ENCODE peak calls at places on chromosome 2, in nine cellular contexts. E is stomach; X is heart left ventricle; J is right cardiac atrium; Z is CD8-positive, alpha-beta memory T cell; U is neuronal stem cell; W is adrenal gland; Y is Panc1; N is tibial artery. H is an unnamed sample.

GRCh38 chr2:126895336-126895735 is 3.4 kb upstream of the TEX51 start:
- DNase-seq in W (peak), J (no peak), N (peak), U (no peak), Y (no peak), E (peak), X (peak), Z (no peak), H (no peak)

GRCh38 chr2:12965540-12966269 is 249.0 kb downstream of the TRIB2 start:
- DNase-seq in X (no peak), Z (no peak), Y (peak), E (no peak), U (no peak), W (no peak), N (no peak), J (no peak), H (no peak)

GRCh38 chr2:239664216-239664785 is 263.5 kb upstream of the HDAC4 start:
- DNase-seq in Z (no peak), N (peak), W (no peak), J (no peak), E (no peak), Y (no peak), X (no peak), U (no peak), H (no peak)

GRCh38 chr2:121350402-121350775 is 65.4 kb upstream of the TFCP2L1 start:
- DNase-seq in N (no peak), U (no peak), E (no peak), J (no peak), X (no peak), Z (no peak), W (no peak), Y (no peak), H (no peak)

GRCh38 chr2:238127165-238128060 is 11.1 kb upstream of the KLHL30 start:
- DNase-seq in Y (no peak), U (no peak), J (peak), N (no peak), X (no peak), Z (no peak), E (no peak), W (no peak), H (no peak)

GRCh38 chr2:42755161-42755900 is 8.6 kb downstream of the OXER1 start:
- DNase-seq in N (no peak), E (no peak), U (no peak), J (peak), W (no peak), Z (no peak), Y (no peak), X (no peak), H (peak)

GRCh38 chr2:198054299-198054698 is 249.9 kb downstream of the PLCL1 start:
- DNase-seq in Z (peak), N (no peak), E (peak), U (peak), J (peak), W (peak), Y (no peak), X (no peak), H (peak)

GRCh38 chr2:75320893-75321292 is 121.6 kb upstream of the TACR1 start:
- DNase-seq in Z (no peak), J (no peak), W (no peak), X (no peak), U (no peak), E (no peak), Y (no peak), N (no peak), H (no peak)

GRCh38 chr2:61510674-61511671 is 27.2 kb downstream of the XPO1 start:
- DNase-seq in W (no peak), U (no peak), E (no peak), Z (no peak), N (no peak), J (no peak), X (no peak), Y (no peak), H (no peak)

GRCh38 chr2:55431982-55432627 is 12.4 kb upstream of the CCDC88A start:
- DNase-seq in N (no peak), Z (no peak), Y (no peak), U (no peak), X (no peak), E (no peak), W (no peak), J (no peak), H (no peak)

GRCh38 chr2:88874063-88874657 is 182.7 kb downstream of the RPIA start:
- DNase-seq in Z (peak), X (peak), Y (peak), U (peak), W (peak), E (no peak), J (no peak), N (no peak), H (peak)

GRCh38 chr2:182682210-182682609 is 33.8 kb upstream of the DNAJC10 start:
- DNase-seq in Y (no peak), W (no peak), J (no peak), E (no peak), U (no peak), X (no peak), Z (no peak), N (no peak), H (no peak)

GRCh38 chr2:16716051-16716450 is 50.4 kb upstream of the CYRIA start:
- DNase-seq in W (no peak), N (no peak), J (peak), Z (no peak), Y (no peak), U (no peak), E (no peak), X (no peak), H (no peak)

GRCh38 chr2:168705534-168706470 is 96.6 kb upstream of the NOSTRIN start:
- DNase-seq in E (no peak), Y (no peak), Z (no peak), U (no peak), J (no peak), W (no peak), X (no peak), N (no peak), H (no peak)

GRCh38 chr2:237733677-237734300 is 64.8 kb upstream of the RBM44 start:
- DNase-seq in Z (no peak), E (peak), J (no peak), N (no peak), U (no peak), X (no peak), Y (no peak), W (no peak), H (peak)

GRCh38 chr2:109545828-109546713 is 67.7 kb downstream of the SEPTIN10 start:
- DNase-seq in N (peak), Y (no peak), J (peak), Z (peak), U (peak), E (peak), W (peak), X (peak), H (peak)

GRCh38 chr2:206480161-206480560 is 36.8 kb downstream of the ADAM23 start:
- DNase-seq in W (no peak), Z (no peak), Y (no peak), U (no peak), N (no peak), J (no peak), X (no peak), E (no peak), H (no peak)

GRCh38 chr2:77328125-77328524 is 194.1 kb downstream of the LRRTM4 start:
- DNase-seq in E (no peak), J (no peak), U (no peak), Y (no peak), Z (no peak), N (no peak), W (no peak), X (no peak), H (no peak)

GRCh38 chr2:1060987-1061386 is 110.3 kb downstream of the SNTG2 start:
- DNase-seq in X (no peak), W (no peak), E (no peak), Z (no peak), U (no peak), N (no peak), J (no peak), Y (no peak), H (no peak)

GRCh38 chr2:181882621-181883020 is 8.9 kb upstream of the ITPRID2 start:
- DNase-seq in U (no peak), X (no peak), Y (no peak), J (no peak), Z (no peak), E (no peak), N (no peak), W (no peak), H (no peak)

GRCh38 chr2:190948671-190949070 is 65.3 kb downstream of the STAT1 start:
- DNase-seq in N (no peak), Z (no peak), E (no peak), J (no peak), W (no peak), X (no peak), U (no peak), Y (no peak), H (peak)

GRCh38 chr2:53886406-53887280 is 26.9 kb upstream of the GPR75 start:
- DNase-seq in E (no peak), J (no peak), U (no peak), N (no peak), Z (no peak), Y (no peak), W (no peak), X (no peak), H (no peak)

GRCh38 chr2:8654041-8654440 is 27.8 kb upstream of the ID2 start:
- DNase-seq in W (no peak), Y (no peak), Z (no peak), E (no peak), U (no peak), X (no peak), N (no peak), J (no peak), H (no peak)

DNA sequence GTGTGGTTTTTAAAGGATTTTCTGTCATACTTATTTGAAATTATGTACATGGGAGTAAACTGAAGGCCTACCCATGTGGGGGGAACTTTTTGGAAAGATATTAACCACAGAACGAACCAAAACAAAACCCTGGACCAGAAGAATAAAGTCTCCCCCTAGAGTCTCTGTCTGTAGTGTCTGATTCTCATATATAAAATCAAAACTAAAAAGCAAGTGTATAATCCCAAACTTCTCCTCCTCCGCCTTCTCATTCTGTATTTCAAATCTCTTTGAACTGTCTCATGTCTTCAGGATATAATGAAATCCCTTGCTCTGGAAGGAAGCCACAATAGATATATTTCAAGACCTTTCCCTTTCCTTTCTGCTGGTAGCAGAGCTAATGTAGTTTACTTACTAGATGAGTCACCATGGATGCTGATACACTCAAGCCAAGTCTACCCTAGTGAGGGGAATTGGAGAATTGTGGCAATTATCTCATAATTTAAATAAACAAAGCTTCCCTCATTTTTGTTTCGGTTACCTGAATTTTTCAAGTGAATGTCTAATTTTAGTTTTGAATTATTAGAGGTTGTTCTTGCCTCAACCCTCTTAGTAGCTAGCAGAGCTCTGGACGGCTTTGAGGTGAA is 33.5 kb upstream of the CCDC93 start:
- DNase-seq in J (no peak), Y (no peak), U (no peak), N (no peak), W (no peak), Z (no peak), E (no peak), X (no peak), H (no peak)
- H3K27ac ChIP-seq in J (no peak), Y (no peak), U (no peak), N (no peak), W (no peak), Z (no peak), E (no peak), X (no peak), H (no peak)

GRCh38 chr2:152500336-152500735 is 165.4 kb downstream of the FMNL2 start:
- DNase-seq in Y (no peak), X (no peak), Z (no peak), U (no peak), W (no peak), E (no peak), N (no peak), J (no peak), H (no peak)
- H3K27ac ChIP-seq in Y (peak), X (peak), Z (no peak), U (no peak), W (peak), E (peak), N (peak), J (peak), H (no peak)

GRCh38 chr2:217951521-217952247 is 51.1 kb downstream of the TNS1 start:
- DNase-seq in J (no peak), Z (no peak), Y (no peak), N (peak), E (peak), X (peak), W (no peak), U (no peak), H (no peak)
- H3K27ac ChIP-seq in J (peak), Z (no peak), Y (no peak), N (peak), E (peak), X (peak), W (no peak), U (no peak), H (peak)

DNA sequence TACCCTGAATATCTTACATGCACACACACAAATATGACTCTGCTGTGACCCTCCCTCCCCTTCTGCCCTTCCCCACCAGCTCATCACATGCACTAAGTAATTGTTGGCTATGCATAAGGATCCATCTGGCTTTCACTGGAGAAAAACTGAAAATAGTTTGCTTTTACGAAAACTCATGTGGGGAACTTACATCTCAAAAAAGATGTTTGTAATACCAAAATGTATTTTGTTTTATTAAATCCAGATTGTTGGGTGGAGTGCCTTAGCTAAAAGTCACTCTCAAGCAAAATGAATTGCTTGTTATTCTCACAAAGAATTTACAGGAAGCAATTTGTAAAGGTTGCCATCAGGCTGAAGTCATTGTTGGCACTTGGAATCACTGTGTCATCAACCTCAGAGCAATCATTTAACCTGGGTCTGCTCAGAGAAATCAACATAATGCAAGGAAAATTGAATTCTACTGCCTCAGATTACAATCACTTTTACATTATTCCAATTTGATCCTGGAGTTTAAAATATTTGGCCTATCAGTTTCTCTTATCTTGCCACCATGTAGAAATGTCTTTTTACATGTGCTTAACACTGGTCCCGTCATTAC is 90.2 kb upstream of the TMEM17 start:
- DNase-seq in W (no peak), J (no peak), Z (no peak), E (no peak), X (no peak), N (no peak), Y (no peak), U (no peak), H (no peak)
- H3K27ac ChIP-seq in W (no peak), J (no peak), Z (no peak), E (no peak), X (no peak), N (no peak), Y (no peak), U (no peak), H (peak)

DNA sequence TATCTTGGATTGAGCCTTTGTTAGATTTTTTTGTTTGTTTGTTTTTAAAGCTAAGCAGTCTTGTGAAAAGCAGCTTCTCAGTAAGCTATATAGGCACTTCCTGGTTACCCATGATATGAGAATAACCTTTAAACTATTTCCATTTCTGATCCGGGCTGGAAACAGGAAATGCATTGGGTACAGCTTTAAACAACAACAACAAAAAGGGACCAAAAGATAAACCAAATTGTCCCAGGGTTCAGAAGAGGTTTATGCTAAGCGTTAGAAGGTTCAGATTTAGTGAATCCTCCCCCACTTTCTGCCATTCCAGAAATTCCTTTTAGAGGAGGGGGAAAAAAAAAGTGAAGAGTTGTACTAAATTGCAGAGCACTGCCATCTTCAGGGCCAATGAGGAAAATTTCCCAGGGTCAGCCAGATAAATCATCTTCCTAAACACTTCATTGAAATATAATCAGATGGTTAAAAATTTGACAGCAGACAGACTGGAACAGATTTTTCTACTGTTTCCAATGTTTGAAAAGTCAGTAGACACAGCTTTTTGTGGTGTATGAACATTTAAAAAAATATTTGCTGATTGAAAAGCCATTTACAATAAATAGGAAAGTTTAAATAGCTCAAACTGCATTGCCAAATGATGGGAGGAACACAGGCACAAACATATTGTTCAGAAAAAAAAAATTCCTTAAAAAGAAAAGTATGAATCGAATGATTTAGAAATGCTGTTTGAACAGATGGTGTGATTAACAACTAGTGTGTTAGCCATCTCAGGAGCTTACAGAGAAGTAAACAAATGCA is 190.0 kb upstream of the TANK start:
- DNase-seq in Y (peak), E (no peak), X (peak), N (no peak), U (peak), W (peak), J (no peak), Z (no peak), H (peak)
- H3K27ac ChIP-seq in Y (peak), E (peak), X (peak), N (peak), U (no peak), W (no peak), J (no peak), Z (no peak), H (peak)

GRCh38 chr2:31414601-31415241 is at the start of gene XDH:
- DNase-seq in Z (no peak), J (no peak), N (no peak), U (no peak), Y (no peak), W (no peak), E (peak), X (no peak), H (no peak)
- H3K27ac ChIP-seq in Z (no peak), J (no peak), N (no peak), U (no peak), Y (no peak), W (no peak), E (no peak), X (no peak), H (no peak)

H was measured in body of pancreas.